ENCODE peak calls at places on chromosomes 16 and 17, in seven cellular contexts. N is IMR-90, O is uterus, E is left ventricle myocardium inferior, T is BJ, W is ovary, U is B cell. M is an unnamed sample.

GRCh38 chr17:40416671-40417070 is 1.0 kb downstream of the TOP2A start:
- DNase-seq in N (no peak), O (no peak), E (no peak), T (no peak), W (no peak), U (no peak), M (no peak)

GRCh38 chr17:28258347-28258887 is 60.6 kb upstream of the TMEM97 start:
- DNase-seq in N (no peak), O (no peak), E (no peak), T (no peak), W (no peak), U (no peak), M (no peak)

GRCh38 chr17:27218719-27219488 is 75.0 kb upstream of the WSB1 start:
- DNase-seq in N (no peak), O (no peak), E (no peak), T (no peak), W (no peak), U (no peak), M (no peak)

GRCh38 chr17:80889897-80890550 is 101.6 kb upstream of the CHMP6 start:
- DNase-seq in N (no peak), O (no peak), E (no peak), T (no peak), W (no peak), U (no peak), M (no peak)

GRCh38 chr17:73365934-73366623 is 54.3 kb upstream of the CDC42EP4 start:
- DNase-seq in N (no peak), O (peak), E (peak), T (no peak), W (peak), U (no peak), M (no peak)

GRCh38 chr16:57045694-57046381 is 46.5 kb upstream of the CPNE2 start:
- DNase-seq in N (peak), O (peak), E (peak), T (no peak), W (peak), U (peak), M (peak)

GRCh38 chr17:43517615-43518386 is 28.3 kb downstream of the ETV4 start:
- DNase-seq in N (peak), O (no peak), E (no peak), T (no peak), W (no peak), U (no peak), M (no peak)

GRCh38 chr17:73231363-73231762 is 30.3 kb downstream of the CPSF4L start:
- DNase-seq in N (peak), O (no peak), E (no peak), T (no peak), W (peak), U (no peak), M (no peak)

GRCh38 chr17:57672971-57673370 is 72.1 kb downstream of the CCDC182 start:
- DNase-seq in N (no peak), O (no peak), E (no peak), T (no peak), W (no peak), U (no peak), M (no peak)

GRCh38 chr17:6927290-6927844 is 68.5 kb upstream of the ALOX12 start:
- DNase-seq in N (peak), O (no peak), E (no peak), T (peak), W (no peak), U (no peak), M (peak)

GRCh38 chr17:1963250-1963649 is 61.9 kb downstream of the RTN4RL1 start:
- DNase-seq in N (no peak), O (no peak), E (no peak), T (no peak), W (no peak), U (no peak), M (no peak)

GRCh38 chr17:2692781-2693135 is 18.8 kb downstream of the CLUH start:
- DNase-seq in N (no peak), O (no peak), E (no peak), T (no peak), W (no peak), U (peak), M (no peak)

GRCh38 chr17:11144358-11145233 is 96.4 kb upstream of the SHISA6 start:
- DNase-seq in N (no peak), O (no peak), E (no peak), T (no peak), W (no peak), U (no peak), M (peak)

GRCh38 chr16:14418795-14419225 is 211.2 kb downstream of the PARN start:
- DNase-seq in N (no peak), O (no peak), E (peak), T (no peak), W (no peak), U (no peak), M (no peak)

GRCh38 chr16:28180660-28181556 is 30.9 kb downstream of the XPO6 start:
- DNase-seq in N (peak), O (no peak), E (no peak), T (no peak), W (no peak), U (no peak), M (no peak)

GRCh38 chr16:16120382-16121184 is 102.7 kb downstream of the ABCC6 start:
- DNase-seq in N (peak), O (peak), E (peak), T (no peak), W (no peak), U (no peak), M (no peak)

GRCh38 chr17:78738245-78738644 is 43.8 kb downstream of the CYTH1 start:
- DNase-seq in N (no peak), O (no peak), E (no peak), T (no peak), W (no peak), U (no peak), M (no peak)

GRCh38 chr17:83096401-83097220 is 17.2 kb downstream of the METRNL start:
- DNase-seq in N (no peak), O (no peak), E (no peak), T (no peak), W (no peak), U (no peak), M (peak)

GRCh38 chr17:43626066-43626465 is 35.7 kb downstream of the MEOX1 start:
- DNase-seq in N (no peak), O (no peak), E (no peak), T (no peak), W (no peak), U (no peak), M (no peak)

GRCh38 chr17:41352597-41353366 is 2.2 kb upstream of the KRT33A start:
- DNase-seq in N (peak), O (no peak), E (no peak), T (no peak), W (no peak), U (no peak), M (peak)

GRCh38 chr16:69930117-69930776 is 20.9 kb upstream of the CLEC18A start:
- DNase-seq in N (peak), O (peak), E (peak), T (no peak), W (peak), U (peak), M (peak)

GRCh38 chr17:82199496-82199895 is 13.1 kb downstream of the CCDC57 start:
- DNase-seq in N (no peak), O (no peak), E (no peak), T (no peak), W (no peak), U (no peak), M (no peak)

GRCh38 chr17:74840989-74841666 is 18.6 kb downstream of the GRIN2C start:
- DNase-seq in N (peak), O (peak), E (peak), T (no peak), W (peak), U (peak), M (peak)

GRCh38 chr16:77729951-77730350 is 7.6 kb downstream of the NUDT7 start:
- DNase-seq in N (no peak), O (no peak), E (no peak), T (no peak), W (no peak), U (no peak), M (no peak)

GRCh38 chr17:56172517-56172982 is 19.3 kb downstream of the ANKFN1 start:
- DNase-seq in N (no peak), O (no peak), E (peak), T (no peak), W (no peak), U (no peak), M (no peak)

GRCh38 chr17:28878981-28879380 is 18.6 kb downstream of the FLOT2 start:
- DNase-seq in N (peak), O (no peak), E (no peak), T (no peak), W (no peak), U (no peak), M (peak)

GRCh38 chr17:80953471-80954315 is 37.9 kb upstream of the CHMP6 start:
- DNase-seq in N (no peak), O (no peak), E (no peak), T (no peak), W (no peak), U (peak), M (no peak)

GRCh38 chr17:3542410-3543088 is 15.1 kb downstream of the TRPV3 start:
- DNase-seq in N (no peak), O (no peak), E (no peak), T (no peak), W (no peak), U (no peak), M (no peak)

GRCh38 chr16:3878610-3879009 is 1.9 kb downstream of the CREBBP start:
- DNase-seq in N (peak), O (no peak), E (no peak), T (no peak), W (no peak), U (no peak), M (no peak)

GRCh38 chr17:54899721-54900456 is 763 bp upstream of the TOM1L1 start:
- DNase-seq in N (peak), O (no peak), E (no peak), T (no peak), W (no peak), U (no peak), M (no peak)

GRCh38 chr17:33981713-33982601 is 273.1 kb upstream of the CCL2 start:
- DNase-seq in N (no peak), O (no peak), E (no peak), T (no peak), W (no peak), U (no peak), M (no peak)

GRCh38 chr17:78057113-78057740 is 71.3 kb downstream of the TMC6 start:
- DNase-seq in N (no peak), O (no peak), E (no peak), T (no peak), W (no peak), U (no peak), M (no peak)

GRCh38 chr16:80197790-80198201 is 343.0 kb upstream of the DYNLRB2 start:
- DNase-seq in N (peak), O (no peak), E (no peak), T (peak), W (no peak), U (no peak), M (peak)

GRCh38 chr16:64132686-64133085 is 989.2 kb downstream of the CDH11 start:
- DNase-seq in N (no peak), O (no peak), E (no peak), T (no peak), W (no peak), U (no peak), M (no peak)

GRCh38 chr17:3920940-3921852 is 4.9 kb upstream of the P2RX1 start:
- DNase-seq in N (no peak), O (no peak), E (no peak), T (no peak), W (no peak), U (peak), M (no peak)

GRCh38 chr16:89308391-89309333 is 91.2 kb downstream of the ZNF778 start:
- DNase-seq in N (no peak), O (no peak), E (peak), T (no peak), W (no peak), U (no peak), M (no peak)
- TF ChIP-seq CTCF in N (peak), O (peak), E (peak), T (peak), W (no peak), U (peak), M (peak)

DNA sequence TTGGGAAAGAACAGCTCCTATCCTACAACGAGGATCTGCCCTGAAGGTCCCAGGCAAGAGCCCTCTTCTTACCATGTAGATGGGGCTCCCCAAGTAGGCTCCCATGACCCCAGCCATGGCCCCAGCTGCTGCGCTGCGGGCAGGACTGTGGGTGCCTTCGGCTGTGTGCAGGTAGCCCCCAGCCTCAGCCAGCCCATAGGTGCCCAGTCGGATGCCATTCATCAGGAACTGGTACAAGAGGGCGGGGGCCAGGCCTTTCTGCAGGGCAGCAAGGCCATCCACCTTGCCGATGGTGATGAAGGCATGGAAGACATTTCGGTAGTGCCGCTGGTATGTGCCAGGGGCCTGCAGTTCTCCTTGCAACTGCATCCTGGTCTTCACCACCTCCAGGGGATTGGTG is 839 bp downstream of the SLC25A35 start:
- DNase-seq in N (no peak), O (no peak), E (no peak), T (no peak), W (no peak), U (no peak), M (no peak)
- TF ChIP-seq CTCF in N (no peak), O (no peak), E (no peak), T (no peak), W (no peak), U (no peak), M (no peak)

GRCh38 chr17:8224891-8225812 is 14.8 kb upstream of the AURKB start:
- DNase-seq in N (no peak), O (no peak), E (no peak), T (no peak), W (no peak), U (no peak), M (no peak)

GRCh38 chr17:8221663-8222379 is 11.4 kb upstream of the AURKB start:
- DNase-seq in N (peak), O (peak), E (peak), T (peak), W (peak), U (peak), M (peak)

GRCh38 chr17:8222630-8223355 is 12.4 kb upstream of the AURKB start:
- DNase-seq in N (peak), O (peak), E (peak), T (peak), W (peak), U (peak), M (peak)

GRCh38 chr17:8222380-8222629 is 11.9 kb upstream of the AURKB start:
- DNase-seq in N (no peak), O (no peak), E (no peak), T (no peak), W (no peak), U (peak), M (no peak)

GRCh38 chr17:8223356-8224063 is 13.1 kb upstream of the AURKB start:
- DNase-seq in N (peak), O (peak), E (peak), T (no peak), W (peak), U (peak), M (peak)
- TF ChIP-seq CTCF in N (peak), O (no peak), E (peak), T (peak), W (no peak), U (no peak), M (no peak)

DNA sequence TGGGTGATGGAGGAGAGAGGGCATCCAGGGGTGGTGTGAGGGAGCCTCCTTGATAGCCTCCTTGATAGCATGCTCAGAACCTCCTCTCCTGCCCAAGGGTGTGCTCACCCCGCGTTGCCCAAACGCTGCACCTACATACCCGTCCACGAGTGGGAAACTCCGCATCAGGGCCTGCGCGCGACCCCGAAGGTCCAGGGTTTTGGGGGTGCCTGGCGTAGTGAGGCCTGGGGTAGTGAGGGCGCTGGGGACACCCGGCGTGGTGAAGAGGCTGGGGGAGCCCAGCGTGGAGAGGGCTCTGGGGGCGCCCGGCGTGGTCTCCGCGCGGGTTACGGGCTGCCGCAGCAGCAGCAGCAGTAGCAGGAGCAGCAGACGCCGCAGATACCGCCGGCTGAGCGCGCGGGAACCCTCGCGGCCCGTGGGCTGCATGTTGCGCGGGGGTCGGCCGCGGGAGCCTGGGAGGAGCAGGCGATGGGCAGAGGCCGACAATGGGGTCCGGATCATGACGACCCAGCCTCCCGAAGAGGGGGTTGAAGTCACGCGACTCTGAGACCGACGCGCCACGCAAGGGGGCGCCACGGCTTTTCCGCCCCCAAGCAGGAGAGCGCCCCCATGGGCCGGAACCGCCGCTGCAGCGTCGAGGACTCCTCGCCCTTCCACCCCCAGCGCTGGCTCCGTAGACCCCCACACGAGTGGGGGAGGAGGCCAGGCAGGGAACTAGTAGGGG is at the start of gene DPEP3:
- DNase-seq in N (no peak), O (no peak), E (no peak), T (no peak), W (no peak), U (peak), M (no peak)
- TF ChIP-seq CTCF in N (peak), O (no peak), E (no peak), T (peak), W (no peak), U (no peak), M (no peak)

GRCh38 chr17:64180089-64180488 is 50.1 kb upstream of the ERN1 start:
- DNase-seq in N (peak), O (no peak), E (no peak), T (no peak), W (no peak), U (no peak), M (no peak)
- TF ChIP-seq CTCF in N (peak), O (peak), E (no peak), T (peak), W (no peak), U (no peak), M (no peak)